ENCODE peak calls at places on chromosome 13, in nine cellular contexts. F, Z, Y, M, B, A, W, R and I are unnamed samples.

GRCh38 chr13:50892162-50892944 is 17.2 kb upstream of the RNASEH2B start:
- DNase-seq in R (peak; percentile 73), B (no peak), A (no peak), M (peak; percentile 80), Y (no peak), W (no peak), F (peak; percentile 85), Z (no peak), I (no peak)

GRCh38 chr13:20090349-20090748 is 70.5 kb downstream of the GJA3 start:
- DNase-seq in A (no peak), B (no peak), R (peak; percentile 20), F (no peak), Y (no peak), M (no peak), W (no peak), Z (no peak), I (no peak)

GRCh38 chr13:60584976-60585375 is 188.0 kb downstream of the TDRD3 start:
- DNase-seq in Z (no peak), Y (no peak), M (no peak), A (no peak), W (no peak), F (no peak), B (no peak), R (peak; percentile 42), I (no peak)

GRCh38 chr13:30234763-30235162 is 72.6 kb downstream of the KATNAL1 start:
- DNase-seq in Z (no peak), A (no peak), Y (no peak), F (no peak), R (no peak), W (no peak), B (no peak), M (no peak), I (no peak)

GRCh38 chr13:78147905-78148304 is 229.3 kb upstream of the EDNRB start:
- DNase-seq in Z (no peak), F (no peak), R (no peak), M (no peak), W (no peak), B (no peak), Y (no peak), A (peak; percentile 84), I (no peak)

GRCh38 chr13:38921081-38921480 is 69.5 kb downstream of the STOML3 start:
- DNase-seq in W (no peak), R (no peak), M (no peak), Z (no peak), Y (no peak), B (no peak), F (no peak), A (no peak), I (no peak)

GRCh38 chr13:50664961-50665360 is 178.5 kb downstream of the DLEU7 start:
- DNase-seq in B (no peak), M (no peak), R (no peak), A (no peak), W (no peak), Y (no peak), F (no peak), Z (no peak), I (no peak)

GRCh38 chr13:110388141-110388943 is 81.3 kb downstream of the COL4A2 start:
- DNase-seq in Z (no peak), F (no peak), Y (peak; percentile 66), R (peak; percentile 16), B (no peak), A (peak; percentile 83), W (no peak), M (no peak), I (no peak)

GRCh38 chr13:52652980-52653303 is 306 bp downstream of the SUGT1 start:
- DNase-seq in A (no peak), B (no peak), Z (no peak), M (no peak), W (no peak), F (no peak), R (no peak), Y (no peak), I (peak; percentile 7)

GRCh38 chr13:66513728-66514127 is 716.4 kb downstream of the PCDH9 start:
- DNase-seq in R (no peak), W (no peak), Z (no peak), A (peak; percentile 16), Y (no peak), M (no peak), F (no peak), B (no peak), I (no peak)

GRCh38 chr13:20616059-20616797 is 49.3 kb downstream of the IFT88 start:
- DNase-seq in B (no peak), W (no peak), F (no peak), A (peak; percentile 98), M (no peak), R (no peak), Z (no peak), Y (no peak), I (peak; percentile 3)

GRCh38 chr13:75550159-75550567 is 572 bp downstream of the UCHL3 start:
- DNase-seq in Y (peak; percentile 22), W (no peak), R (peak; percentile 69), A (peak; percentile 87), F (no peak), M (peak; percentile 54), B (no peak), Z (no peak), I (peak; percentile 44)

GRCh38 chr13:49776871-49777270 is 15.6 kb downstream of the KPNA3 start:
- DNase-seq in R (no peak), Z (no peak), M (no peak), F (no peak), B (no peak), W (no peak), Y (no peak), A (peak; percentile 43), I (no peak)

GRCh38 chr13:70708744-70709143 is 600.5 kb upstream of the KLHL1 start:
- DNase-seq in M (no peak), Z (no peak), A (no peak), R (no peak), Y (no peak), F (no peak), B (no peak), W (no peak), I (no peak)

GRCh38 chr13:53522034-53522433 is 493.4 kb downstream of the OLFM4 start:
- DNase-seq in B (no peak), R (no peak), A (no peak), W (no peak), F (no peak), Z (no peak), Y (no peak), M (no peak), I (no peak)

GRCh38 chr13:110327036-110327790 is 20.1 kb downstream of the COL4A2 start:
- DNase-seq in B (no peak), Z (no peak), W (no peak), R (no peak), A (no peak), Y (no peak), M (no peak), F (no peak), I (no peak)

GRCh38 chr13:89959074-89959473 is 1388.4 kb upstream of the MIR17HG start:
- DNase-seq in R (no peak), Y (no peak), B (no peak), A (no peak), F (no peak), Z (no peak), W (no peak), M (no peak), I (no peak)
- TF ChIP-seq POLR2A in R (no peak), Y (no peak), B (no peak), A (no peak), F (no peak), Z (no peak), W (no peak), M (no peak), I (no peak)

GRCh38 chr13:113209336-113209879 is at the start of gene CUL4A:
- DNase-seq in M (peak; percentile 89), R (peak; percentile 86), A (peak; percentile 60), B (peak; percentile 78), Z (peak; percentile 85), Y (peak; percentile 71), W (peak; percentile 61), F (peak; percentile 94), I (peak; percentile 78)
- TF ChIP-seq POLR2A in M (peak; percentile 13), R (peak; percentile 52), A (no peak), B (no peak), Z (peak; percentile 10), Y (no peak), W (no peak), F (no peak), I (peak; percentile 69)

GRCh38 chr13:97433727-97434416 is at the start of gene RAP2A:
- DNase-seq in F (peak; percentile 98), W (peak; percentile 37), B (peak; percentile 82), Z (peak; percentile 91), A (peak; percentile 91), R (peak; percentile 94), M (peak; percentile 96), Y (peak; percentile 90), I (peak; percentile 77)
- TF ChIP-seq POLR2A in F (no peak), W (peak; percentile 68), B (peak; percentile 38), Z (peak; percentile 95), A (peak; percentile 86), R (peak; percentile 76), M (peak; percentile 86), Y (peak; percentile 77), I (peak; percentile 57)

GRCh38 chr13:32428581-32429072 is 697 bp upstream of the N4BP2L1 start:
- DNase-seq in Y (no peak), A (no peak), R (peak; percentile 78), F (no peak), B (no peak), M (no peak), Z (peak; percentile 24), W (no peak), I (no peak)

GRCh38 chr13:32429406-32429909 is 1.5 kb upstream of the N4BP2L1 start:
- DNase-seq in Y (no peak), F (no peak), Z (no peak), M (no peak), B (no peak), R (no peak), W (no peak), A (no peak), I (no peak)

GRCh38 chr13:32426191-32426980 is 1.5 kb downstream of the N4BP2L1 start:
- DNase-seq in M (peak; percentile 64), R (peak; percentile 87), Z (peak; percentile 20), B (no peak), W (no peak), A (no peak), Y (no peak), F (peak; percentile 77), I (no peak)

GRCh38 chr13:32426981-32427851 is 714 bp downstream of the N4BP2L1 start:
- DNase-seq in Z (peak; percentile 63), B (peak; percentile 62), A (peak; percentile 29), Y (peak; percentile 57), R (peak; percentile 87), W (no peak), F (peak; percentile 91), M (peak; percentile 78), I (no peak)

DNA sequence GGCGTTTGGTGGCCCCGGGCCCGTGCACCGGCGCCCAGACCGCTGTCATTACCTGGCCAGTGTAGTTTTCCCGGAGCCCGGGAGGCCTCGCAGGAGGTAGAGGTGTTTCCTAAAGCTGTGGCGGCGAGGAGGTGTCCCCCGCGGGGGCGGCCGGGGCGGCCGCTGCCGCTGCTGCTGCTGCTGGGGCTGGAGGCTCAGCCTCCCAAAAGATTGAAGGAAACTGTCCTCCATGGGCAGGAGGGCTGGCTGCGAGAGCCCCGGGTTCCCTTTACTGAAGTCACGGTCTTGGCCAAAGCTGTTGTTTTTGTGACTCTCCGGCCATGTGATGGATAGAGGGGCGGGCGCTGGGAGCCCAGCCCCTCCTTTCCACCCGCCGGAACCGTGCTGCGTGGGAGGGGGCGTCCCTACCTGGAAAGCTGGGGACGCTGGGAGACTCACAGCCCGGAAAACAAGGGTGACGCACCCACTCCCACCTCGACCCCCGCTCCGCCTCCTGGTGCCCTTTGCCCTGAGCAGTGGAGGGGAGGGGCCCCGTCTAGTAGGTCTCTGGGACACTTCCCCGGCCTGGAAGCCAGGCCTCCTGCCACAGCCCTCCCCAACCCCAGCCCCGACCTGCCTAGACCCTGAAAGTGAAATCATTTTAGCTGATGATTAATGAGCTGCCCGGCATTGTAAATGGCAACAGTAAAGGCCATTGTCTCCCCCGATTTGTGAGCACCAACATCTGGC is at the start of gene N4BP2L1:
- DNase-seq in M (peak; percentile 94), Z (peak; percentile 82), A (no peak), Y (peak; percentile 75), W (peak; percentile 50), R (peak; percentile 96), F (peak; percentile 94), B (peak; percentile 64), I (peak; percentile 50)
- TF ChIP-seq POLR2A in M (peak; percentile 60), Z (peak; percentile 82), A (no peak), Y (peak; percentile 96), W (peak; percentile 83), R (peak; percentile 92), F (peak; percentile 38), B (peak; percentile 84), I (no peak)